ENCODE peak calls at places on chromosomes 11 and 22, in ten cellular contexts. One of them, this sample, is unnamed.

GRCh38 chr11:134802598-134802997 is 390.6 kb upstream of the B3GAT1 start:
- DNase-seq in heart left ventricle: no peak
- DNase-seq in neuronal stem cell: no peak
- DNase-seq in BE2C: no peak
- DNase-seq in cardiac muscle cell: no peak
- DNase-seq in HCT116: no peak
- DNase-seq in thoracic aorta: no peak
- DNase-seq in uterus: no peak
- DNase-seq in adrenal gland: no peak
- DNase-seq in upper lobe of right lung: no peak
- DNase-seq in this sample: no peak

GRCh38 chr22:22058649-22059475 is 76.3 kb upstream of the TOP3B start:
- DNase-seq in heart left ventricle: no peak
- DNase-seq in thoracic aorta: no peak
- DNase-seq in upper lobe of right lung: no peak
- DNase-seq in uterus: no peak
- DNase-seq in BE2C: no peak
- DNase-seq in HCT116: no peak
- DNase-seq in adrenal gland: no peak
- DNase-seq in cardiac muscle cell: no peak
- DNase-seq in neuronal stem cell: no peak
- DNase-seq in this sample: no peak

GRCh38 chr11:66950113-66950535 is 8.1 kb downstream of the PC start:
- DNase-seq in upper lobe of right lung: no peak
- DNase-seq in heart left ventricle: no peak
- DNase-seq in cardiac muscle cell: no peak
- DNase-seq in HCT116: peak; percentile 90
- DNase-seq in neuronal stem cell: no peak
- DNase-seq in uterus: peak; percentile 25
- DNase-seq in BE2C: peak; percentile 89
- DNase-seq in adrenal gland: peak; percentile 93
- DNase-seq in thoracic aorta: no peak
- DNase-seq in this sample: no peak

GRCh38 chr11:48106166-48106565 is 110.4 kb upstream of the OR4B1 start:
- DNase-seq in HCT116: no peak
- DNase-seq in thoracic aorta: no peak
- DNase-seq in neuronal stem cell: no peak
- DNase-seq in adrenal gland: no peak
- DNase-seq in cardiac muscle cell: no peak
- DNase-seq in BE2C: no peak
- DNase-seq in uterus: no peak
- DNase-seq in upper lobe of right lung: no peak
- DNase-seq in heart left ventricle: no peak
- DNase-seq in this sample: no peak

GRCh38 chr11:102283088-102283487 is 34.2 kb upstream of the BIRC3 start:
- DNase-seq in cardiac muscle cell: no peak
- DNase-seq in heart left ventricle: no peak
- DNase-seq in adrenal gland: no peak
- DNase-seq in upper lobe of right lung: no peak
- DNase-seq in thoracic aorta: no peak
- DNase-seq in HCT116: no peak
- DNase-seq in BE2C: no peak
- DNase-seq in uterus: no peak
- DNase-seq in neuronal stem cell: no peak
- DNase-seq in this sample: no peak

GRCh38 chr11:72598901-72599300 is 75.3 kb downstream of the PDE2A start:
- DNase-seq in adrenal gland: peak; percentile 75
- DNase-seq in thoracic aorta: no peak
- DNase-seq in HCT116: no peak
- DNase-seq in upper lobe of right lung: no peak
- DNase-seq in heart left ventricle: peak; percentile 71
- DNase-seq in neuronal stem cell: peak; percentile 37
- DNase-seq in cardiac muscle cell: peak; percentile 61
- DNase-seq in BE2C: peak; percentile 52
- DNase-seq in uterus: no peak
- DNase-seq in this sample: peak; percentile 72

GRCh38 chr11:87878373-87878779 is 296.9 kb downstream of the RAB38 start:
- DNase-seq in adrenal gland: peak; percentile 25
- DNase-seq in thoracic aorta: no peak
- DNase-seq in uterus: peak; percentile 20
- DNase-seq in HCT116: peak; percentile 21
- DNase-seq in cardiac muscle cell: peak; percentile 36
- DNase-seq in neuronal stem cell: no peak
- DNase-seq in heart left ventricle: no peak
- DNase-seq in BE2C: no peak
- DNase-seq in upper lobe of right lung: no peak
- DNase-seq in this sample: no peak

GRCh38 chr11:91608662-91609061 is 616.0 kb upstream of the FAT3 start:
- DNase-seq in cardiac muscle cell: no peak
- DNase-seq in uterus: no peak
- DNase-seq in thoracic aorta: no peak
- DNase-seq in BE2C: no peak
- DNase-seq in heart left ventricle: no peak
- DNase-seq in HCT116: no peak
- DNase-seq in upper lobe of right lung: no peak
- DNase-seq in adrenal gland: no peak
- DNase-seq in neuronal stem cell: no peak
- DNase-seq in this sample: no peak

DNA sequence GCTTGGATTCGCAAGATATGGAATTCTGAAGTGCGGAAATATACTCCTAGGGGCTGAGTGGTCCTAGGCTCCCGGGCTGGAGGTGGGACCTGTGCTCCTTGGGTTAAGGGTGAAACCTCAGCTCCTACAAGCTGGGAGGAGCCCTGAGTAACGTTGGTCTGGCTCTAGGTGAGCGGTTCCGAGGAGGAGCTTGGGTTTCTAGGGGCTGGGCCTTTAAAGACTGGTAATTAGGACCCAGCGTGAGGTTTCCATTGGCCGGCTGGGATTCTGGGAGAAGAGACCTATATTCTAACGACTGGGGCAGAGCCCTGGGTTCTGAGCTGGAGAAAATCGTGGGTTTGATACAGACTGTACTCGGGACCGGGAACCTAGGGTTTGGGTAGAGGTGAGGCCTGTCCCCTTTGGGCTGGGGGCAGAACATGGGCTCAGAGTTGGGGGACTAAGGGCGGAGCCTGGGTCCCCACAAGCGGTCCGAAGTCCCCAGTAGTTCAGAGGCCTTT is 882 bp upstream of the MAP4K2 start:
- DNase-seq in cardiac muscle cell: no peak
- DNase-seq in neuronal stem cell: no peak
- DNase-seq in BE2C: no peak
- DNase-seq in thoracic aorta: no peak
- DNase-seq in uterus: no peak
- DNase-seq in adrenal gland: no peak
- DNase-seq in heart left ventricle: no peak
- DNase-seq in upper lobe of right lung: no peak
- DNase-seq in HCT116: no peak
- DNase-seq in this sample: no peak
- H3K4me3 ChIP-seq in cardiac muscle cell: peak overlapping the region; percentile 70
- H3K4me3 ChIP-seq in neuronal stem cell: peak overlapping the region; percentile 16
- H3K4me3 ChIP-seq in BE2C: peak overlapping the region; percentile 65
- H3K4me3 ChIP-seq in thoracic aorta: peak overlapping the region; percentile 81
- H3K4me3 ChIP-seq in uterus: peak overlapping the region; percentile 59
- H3K4me3 ChIP-seq in adrenal gland: no peak overlapping the region
- H3K4me3 ChIP-seq in heart left ventricle: peak overlapping the region; percentile 87
- H3K4me3 ChIP-seq in upper lobe of right lung: peak overlapping the region; percentile 57
- H3K4me3 ChIP-seq in HCT116: peak overlapping the region; percentile 58
- H3K4me3 ChIP-seq in this sample: peak overlapping the region; percentile 60

GRCh38 chr11:128503231-128503991 is 83.9 kb downstream of the ETS1 start:
- DNase-seq in heart left ventricle: no peak
- DNase-seq in adrenal gland: no peak
- DNase-seq in uterus: no peak
- DNase-seq in thoracic aorta: no peak
- DNase-seq in HCT116: no peak
- DNase-seq in upper lobe of right lung: no peak
- DNase-seq in neuronal stem cell: no peak
- DNase-seq in cardiac muscle cell: no peak
- DNase-seq in BE2C: no peak
- DNase-seq in this sample: no peak

GRCh38 chr11:128501008-128501407 is 86.3 kb downstream of the ETS1 start:
- DNase-seq in HCT116: no peak
- DNase-seq in thoracic aorta: no peak
- DNase-seq in neuronal stem cell: no peak
- DNase-seq in uterus: no peak
- DNase-seq in cardiac muscle cell: no peak
- DNase-seq in adrenal gland: no peak
- DNase-seq in BE2C: no peak
- DNase-seq in heart left ventricle: no peak
- DNase-seq in upper lobe of right lung: no peak
- DNase-seq in this sample: no peak

GRCh38 chr11:128502736-128503135 is 84.6 kb downstream of the ETS1 start:
- DNase-seq in neuronal stem cell: no peak
- DNase-seq in upper lobe of right lung: no peak
- DNase-seq in HCT116: no peak
- DNase-seq in uterus: no peak
- DNase-seq in heart left ventricle: no peak
- DNase-seq in BE2C: no peak
- DNase-seq in adrenal gland: no peak
- DNase-seq in cardiac muscle cell: no peak
- DNase-seq in thoracic aorta: no peak
- DNase-seq in this sample: no peak

GRCh38 chr11:128500488-128500887 is 86.9 kb downstream of the ETS1 start:
- DNase-seq in cardiac muscle cell: no peak
- DNase-seq in upper lobe of right lung: no peak
- DNase-seq in BE2C: no peak
- DNase-seq in thoracic aorta: no peak
- DNase-seq in adrenal gland: no peak
- DNase-seq in heart left ventricle: no peak
- DNase-seq in uterus: no peak
- DNase-seq in HCT116: no peak
- DNase-seq in neuronal stem cell: no peak
- DNase-seq in this sample: no peak

GRCh38 chr11:128501576-128502549 is 85.5 kb downstream of the ETS1 start:
- DNase-seq in cardiac muscle cell: no peak
- DNase-seq in BE2C: no peak
- DNase-seq in HCT116: no peak
- DNase-seq in thoracic aorta: no peak
- DNase-seq in heart left ventricle: peak; percentile 75
- DNase-seq in uterus: no peak
- DNase-seq in neuronal stem cell: no peak
- DNase-seq in adrenal gland: peak; percentile 33
- DNase-seq in upper lobe of right lung: no peak
- DNase-seq in this sample: no peak
- H3K4me1 ChIP-seq in cardiac muscle cell: peaks cover 19% of the 10 kb centered on the region
- H3K4me1 ChIP-seq in BE2C: peaks cover 21% of the 10 kb centered on the region
- H3K4me1 ChIP-seq in HCT116: peaks cover 8% of the 10 kb centered on the region
- H3K4me1 ChIP-seq in thoracic aorta: peaks cover 89% of the 10 kb centered on the region
- H3K4me1 ChIP-seq in heart left ventricle: peaks cover 100% of the 10 kb centered on the region
- H3K4me1 ChIP-seq in uterus: peaks cover 18% of the 10 kb centered on the region
- H3K4me1 ChIP-seq in neuronal stem cell: peaks cover 13% of the 10 kb centered on the region
- H3K4me1 ChIP-seq in adrenal gland: peaks cover 73% of the 10 kb centered on the region
- H3K4me1 ChIP-seq in upper lobe of right lung: peaks cover 100% of the 10 kb centered on the region
- H3K4me1 ChIP-seq in this sample: peaks cover 33% of the 10 kb centered on the region

GRCh38 chr11:94784884-94785283 is 16.7 kb downstream of the AMOTL1 start:
- DNase-seq in upper lobe of right lung: no peak
- DNase-seq in HCT116: no peak
- DNase-seq in adrenal gland: no peak
- DNase-seq in thoracic aorta: no peak
- DNase-seq in BE2C: no peak
- DNase-seq in neuronal stem cell: no peak
- DNase-seq in uterus: no peak
- DNase-seq in cardiac muscle cell: no peak
- DNase-seq in heart left ventricle: no peak
- DNase-seq in this sample: no peak

GRCh38 chr11:94786264-94787126 is 18.3 kb downstream of the AMOTL1 start:
- DNase-seq in cardiac muscle cell: peak; percentile 47
- DNase-seq in BE2C: no peak
- DNase-seq in upper lobe of right lung: no peak
- DNase-seq in uterus: no peak
- DNase-seq in neuronal stem cell: no peak
- DNase-seq in heart left ventricle: no peak
- DNase-seq in HCT116: no peak
- DNase-seq in thoracic aorta: no peak
- DNase-seq in adrenal gland: no peak
- DNase-seq in this sample: no peak

GRCh38 chr11:94785509-94785908 is 17.4 kb downstream of the AMOTL1 start:
- DNase-seq in neuronal stem cell: no peak
- DNase-seq in adrenal gland: no peak
- DNase-seq in HCT116: no peak
- DNase-seq in thoracic aorta: no peak
- DNase-seq in heart left ventricle: no peak
- DNase-seq in BE2C: peak; percentile 63
- DNase-seq in upper lobe of right lung: no peak
- DNase-seq in uterus: no peak
- DNase-seq in cardiac muscle cell: no peak
- DNase-seq in this sample: no peak

GRCh38 chr11:94788396-94788795 is 20.2 kb downstream of the AMOTL1 start:
- DNase-seq in BE2C: no peak
- DNase-seq in upper lobe of right lung: no peak
- DNase-seq in HCT116: no peak
- DNase-seq in neuronal stem cell: no peak
- DNase-seq in heart left ventricle: no peak
- DNase-seq in adrenal gland: no peak
- DNase-seq in cardiac muscle cell: no peak
- DNase-seq in uterus: no peak
- DNase-seq in thoracic aorta: no peak
- DNase-seq in this sample: no peak

GRCh38 chr11:94787798-94788197 is 19.6 kb downstream of the AMOTL1 start:
- DNase-seq in heart left ventricle: no peak
- DNase-seq in thoracic aorta: no peak
- DNase-seq in adrenal gland: peak; percentile 57
- DNase-seq in neuronal stem cell: no peak
- DNase-seq in BE2C: no peak
- DNase-seq in upper lobe of right lung: no peak
- DNase-seq in uterus: no peak
- DNase-seq in cardiac muscle cell: no peak
- DNase-seq in HCT116: no peak
- DNase-seq in this sample: no peak
- H3K4me3 ChIP-seq in heart left ventricle: no peak overlapping the region
- H3K4me3 ChIP-seq in thoracic aorta: no peak overlapping the region
- H3K4me3 ChIP-seq in adrenal gland: no peak overlapping the region
- H3K4me3 ChIP-seq in neuronal stem cell: no peak overlapping the region
- H3K4me3 ChIP-seq in BE2C: no peak overlapping the region
- H3K4me3 ChIP-seq in upper lobe of right lung: no peak overlapping the region
- H3K4me3 ChIP-seq in uterus: no peak overlapping the region
- H3K4me3 ChIP-seq in cardiac muscle cell: no peak overlapping the region
- H3K4me3 ChIP-seq in HCT116: no peak overlapping the region
- H3K4me3 ChIP-seq in this sample: no peak overlapping the region

GRCh38 chr11:117950320-117950719 is 21.1 kb upstream of the TMPRSS13 start:
- DNase-seq in cardiac muscle cell: peak; percentile 27
- DNase-seq in upper lobe of right lung: no peak
- DNase-seq in neuronal stem cell: no peak
- DNase-seq in thoracic aorta: no peak
- DNase-seq in HCT116: no peak
- DNase-seq in heart left ventricle: no peak
- DNase-seq in adrenal gland: no peak
- DNase-seq in uterus: no peak
- DNase-seq in BE2C: no peak
- DNase-seq in this sample: no peak

GRCh38 chr11:117950999-117951961 is 22.1 kb upstream of the TMPRSS13 start:
- DNase-seq in neuronal stem cell: no peak
- DNase-seq in uterus: no peak
- DNase-seq in HCT116: no peak
- DNase-seq in adrenal gland: no peak
- DNase-seq in heart left ventricle: no peak
- DNase-seq in upper lobe of right lung: no peak
- DNase-seq in thoracic aorta: no peak
- DNase-seq in BE2C: no peak
- DNase-seq in cardiac muscle cell: no peak
- DNase-seq in this sample: no peak

GRCh38 chr11:117946842-117947526 is 17.8 kb upstream of the TMPRSS13 start:
- DNase-seq in upper lobe of right lung: peak; percentile 92
- DNase-seq in BE2C: peak; percentile 93
- DNase-seq in thoracic aorta: peak; percentile 41
- DNase-seq in heart left ventricle: peak; percentile 89
- DNase-seq in adrenal gland: peak; percentile 91
- DNase-seq in HCT116: peak; percentile 85
- DNase-seq in uterus: peak; percentile 92
- DNase-seq in neuronal stem cell: peak; percentile 88
- DNase-seq in cardiac muscle cell: peak; percentile 90
- DNase-seq in this sample: peak; percentile 87

GRCh38 chr11:117946196-117946841 is 17.1 kb upstream of the TMPRSS13 start:
- DNase-seq in upper lobe of right lung: no peak
- DNase-seq in BE2C: no peak
- DNase-seq in adrenal gland: no peak
- DNase-seq in cardiac muscle cell: no peak
- DNase-seq in neuronal stem cell: no peak
- DNase-seq in thoracic aorta: no peak
- DNase-seq in HCT116: no peak
- DNase-seq in heart left ventricle: no peak
- DNase-seq in uterus: no peak
- DNase-seq in this sample: no peak

DNA sequence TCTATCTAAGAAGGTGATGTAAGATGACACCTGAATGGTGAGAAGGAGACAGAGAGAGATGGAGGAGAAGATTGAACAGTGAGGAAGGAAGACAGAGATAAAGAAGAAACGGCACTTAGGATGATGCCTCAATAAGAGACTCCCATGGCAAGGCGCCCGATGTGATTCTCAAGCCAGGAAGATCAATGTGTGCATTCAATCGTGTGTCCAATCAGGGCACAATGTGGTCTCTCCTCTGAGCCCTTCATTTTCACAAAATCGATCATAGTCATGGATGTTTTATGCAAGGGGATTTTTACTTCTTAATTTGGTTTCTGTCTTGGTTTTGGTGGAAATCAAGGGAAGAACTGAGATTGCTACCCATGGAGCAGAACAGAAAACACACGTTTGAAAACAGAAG is 19.9 kb upstream of the TMPRSS13 start:
- DNase-seq in adrenal gland: no peak
- DNase-seq in cardiac muscle cell: no peak
- DNase-seq in uterus: no peak
- DNase-seq in neuronal stem cell: no peak
- DNase-seq in thoracic aorta: no peak
- DNase-seq in HCT116: no peak
- DNase-seq in BE2C: no peak
- DNase-seq in heart left ventricle: no peak
- DNase-seq in upper lobe of right lung: no peak
- DNase-seq in this sample: no peak
- H3K4me1 ChIP-seq in adrenal gland: peaks cover 12% of the 10 kb centered on the region
- H3K4me1 ChIP-seq in cardiac muscle cell: peaks cover 4% of the 10 kb centered on the region
- H3K4me1 ChIP-seq in uterus: no peaks in the 10 kb centered on the region
- H3K4me1 ChIP-seq in neuronal stem cell: no peaks in the 10 kb centered on the region
- H3K4me1 ChIP-seq in thoracic aorta: no peaks in the 10 kb centered on the region
- H3K4me1 ChIP-seq in HCT116: peaks cover 3% of the 10 kb centered on the region
- H3K4me1 ChIP-seq in BE2C: no peaks in the 10 kb centered on the region
- H3K4me1 ChIP-seq in heart left ventricle: peaks cover 11% of the 10 kb centered on the region
- H3K4me1 ChIP-seq in upper lobe of right lung: peaks cover 25% of the 10 kb centered on the region
- H3K4me1 ChIP-seq in this sample: peaks cover 2% of the 10 kb centered on the region